ENCODE peak calls at places on chromosomes 2 and 18, in six cellular contexts. R is endodermal cell, C is body of pancreas, U is right atrium auricular region, S is IMR-90, G is hepatocyte. V is an unnamed sample. For H3K27me3, the result is how much of the 10 kb centered on the place peaks cover.

GRCh38 chr2:207831569-207832248 is 62.0 kb upstream of the FZD5 start:
- DNase-seq in R (peak), C (no peak), U (no peak), S (no peak), G (no peak), V (no peak)

GRCh38 chr2:30336978-30337841 is 105.9 kb downstream of the LBH start:
- DNase-seq in R (no peak), C (no peak), U (no peak), S (peak), G (no peak), V (no peak)

GRCh38 chr2:73716518-73717250 is 20.5 kb downstream of the TPRKB start:
- DNase-seq in R (no peak), C (no peak), U (no peak), S (peak), G (no peak), V (no peak)

GRCh38 chr18:45863469-45863868 is 38.0 kb downstream of the SIGLEC15 start:
- DNase-seq in R (no peak), C (no peak), U (no peak), S (peak), G (no peak), V (no peak)

GRCh38 chr2:120175000-120175581 is 48.1 kb downstream of the TMEM185B start:
- DNase-seq in R (no peak), C (peak), U (no peak), S (peak), G (peak), V (peak)

GRCh38 chr18:59032308-59032707 is 107.4 kb upstream of the SEC11C start:
- DNase-seq in R (peak), C (no peak), U (no peak), S (no peak), G (no peak), V (no peak)

GRCh38 chr2:120820885-120821279 is 85.2 kb downstream of the GLI2 start:
- DNase-seq in R (peak), C (no peak), U (no peak), S (peak), G (peak), V (peak)

GRCh38 chr2:233448220-233448559 is 93.9 kb downstream of the DGKD start:
- DNase-seq in R (peak), C (no peak), U (no peak), S (no peak), G (no peak), V (peak)

GRCh38 chr2:196293751-196294486 is 122.5 kb upstream of the STK17B start:
- DNase-seq in R (no peak), C (no peak), U (no peak), S (peak), G (peak), V (no peak)

DNA sequence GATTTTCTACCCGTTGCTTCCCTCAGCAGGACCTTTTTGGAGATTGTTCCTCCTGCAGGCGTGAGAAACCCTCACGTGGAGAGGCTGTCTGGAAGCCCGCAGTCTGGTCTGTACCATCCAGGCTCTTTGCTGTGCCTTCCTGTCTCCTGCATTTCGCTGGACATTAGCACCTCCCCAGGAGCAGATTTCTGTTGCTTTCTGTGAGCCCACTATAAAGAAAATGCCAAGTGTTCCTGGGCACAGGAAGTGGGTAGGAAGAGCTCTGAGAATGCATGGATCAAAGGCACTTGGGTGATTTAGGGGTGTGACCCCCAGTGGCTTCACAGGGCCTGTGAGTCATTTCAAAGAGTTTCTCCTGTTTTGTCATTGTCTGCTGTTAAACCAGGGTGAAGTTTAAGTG is 27.3 kb downstream of the SPTBN1 start:
- DNase-seq in R (peak), C (no peak), U (no peak), S (no peak), G (no peak), V (no peak)
- H3K27ac ChIP-seq in R (peak), C (no peak), U (peak), S (peak), G (no peak), V (peak)

GRCh38 chr2:223841436-223842180 is 4.2 kb upstream of the AP1S3 start:
- DNase-seq in R (no peak), C (no peak), U (no peak), S (no peak), G (no peak), V (no peak)

GRCh38 chr2:223834431-223834830 is 3.0 kb downstream of the AP1S3 start:
- DNase-seq in R (no peak), C (no peak), U (no peak), S (no peak), G (no peak), V (no peak)

GRCh38 chr2:223835701-223836532 is 1.5 kb downstream of the AP1S3 start:
- DNase-seq in R (no peak), C (no peak), U (no peak), S (no peak), G (peak), V (no peak)

GRCh38 chr2:223837290-223838061 is at the start of gene AP1S3:
- DNase-seq in R (peak), C (peak), U (no peak), S (peak), G (peak), V (peak)
- TF ChIP-seq CTCF in R (no peak), C (no peak), U (peak), S (peak), G (peak), V (no peak)

GRCh38 chr18:57088883-57089282 is 58.0 kb upstream of the BOD1L2 start:
- DNase-seq in R (no peak), C (no peak), U (no peak), S (no peak), G (no peak), V (no peak)
- H3K27me3 ChIP-seq in R (under half), C (under half), U (under half), S (under half), G (under half), V (under half)

GRCh38 chr2:84879595-84880394 is 1.1 kb downstream of the TRABD2A start:
- DNase-seq in R (peak), C (no peak), U (peak), S (no peak), G (peak), V (no peak)
- H3K27ac ChIP-seq in R (no peak), C (no peak), U (no peak), S (peak), G (no peak), V (no peak)

GRCh38 chr2:238521002-238521401 is 94.3 kb downstream of the ASB1 start:
- DNase-seq in R (no peak), C (no peak), U (no peak), S (no peak), G (no peak), V (no peak)

GRCh38 chr2:238521870-238522269 is 95.1 kb downstream of the ASB1 start:
- DNase-seq in R (no peak), C (no peak), U (no peak), S (no peak), G (no peak), V (no peak)

GRCh38 chr2:238525990-238526389 is 99.3 kb downstream of the ASB1 start:
- DNase-seq in R (no peak), C (no peak), U (no peak), S (no peak), G (no peak), V (no peak)

GRCh38 chr2:238524584-238524983 is 97.9 kb downstream of the ASB1 start:
- DNase-seq in R (no peak), C (no peak), U (no peak), S (no peak), G (no peak), V (no peak)

DNA sequence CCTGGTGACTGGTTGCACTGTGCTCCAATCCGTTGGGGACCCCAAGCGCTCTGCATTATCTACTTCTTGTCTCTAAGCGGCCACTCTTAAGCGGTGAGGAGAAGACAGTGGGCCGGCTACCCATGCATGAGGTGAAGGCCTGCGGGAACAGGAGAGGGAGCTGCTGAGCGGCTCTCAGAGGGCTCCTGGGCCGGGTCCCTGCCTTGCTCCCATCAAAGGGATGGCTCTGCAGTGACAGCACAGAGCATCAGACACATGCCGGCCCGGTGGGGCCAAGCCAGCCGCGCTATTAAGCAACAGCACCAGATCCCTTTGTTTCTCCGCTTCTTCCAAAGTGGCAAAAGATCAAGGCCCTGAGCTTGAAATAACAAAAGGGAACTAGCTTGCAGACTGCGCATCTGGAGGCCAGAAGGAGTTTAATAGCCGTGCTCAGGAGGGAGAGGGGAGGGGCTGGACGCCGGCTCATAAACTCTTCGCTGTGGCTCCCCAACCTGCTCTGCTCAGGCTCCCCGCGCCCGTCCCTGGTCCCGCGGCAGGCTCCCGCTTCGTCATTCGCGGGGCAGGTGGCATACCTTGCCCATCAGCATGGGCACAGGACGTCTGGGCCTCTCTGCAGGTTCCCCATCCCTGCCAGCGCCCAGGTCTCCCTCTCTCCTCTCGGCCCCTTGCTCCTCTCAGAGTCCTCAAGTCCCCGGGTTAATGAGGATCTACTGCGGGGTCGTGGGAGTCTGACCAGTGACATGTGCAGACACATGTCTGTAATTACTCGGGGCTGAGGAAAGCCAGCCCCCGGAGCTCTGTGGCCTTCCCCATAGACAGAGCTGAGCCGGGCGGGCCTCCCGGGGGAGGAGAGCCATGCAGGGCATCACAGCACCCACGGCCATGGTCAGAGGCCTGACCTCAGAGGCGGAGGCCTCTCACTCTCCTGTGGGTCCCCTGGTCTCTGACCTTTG is 96.7 kb downstream of the ASB1 start:
- DNase-seq in R (peak), C (peak), U (no peak), S (peak), G (peak), V (no peak)
- TF ChIP-seq CTCF in R (peak), C (no peak), U (peak), S (no peak), G (peak), V (peak)

GRCh38 chr2:206263959-206264603 is 10.4 kb upstream of the ZDBF2 start:
- DNase-seq in R (no peak), C (no peak), U (no peak), S (no peak), G (no peak), V (no peak)
- H3K27me3 ChIP-seq in R (under half), C (under half), U (under half), S (half or more), G (half or more), V (half or more)

DNA sequence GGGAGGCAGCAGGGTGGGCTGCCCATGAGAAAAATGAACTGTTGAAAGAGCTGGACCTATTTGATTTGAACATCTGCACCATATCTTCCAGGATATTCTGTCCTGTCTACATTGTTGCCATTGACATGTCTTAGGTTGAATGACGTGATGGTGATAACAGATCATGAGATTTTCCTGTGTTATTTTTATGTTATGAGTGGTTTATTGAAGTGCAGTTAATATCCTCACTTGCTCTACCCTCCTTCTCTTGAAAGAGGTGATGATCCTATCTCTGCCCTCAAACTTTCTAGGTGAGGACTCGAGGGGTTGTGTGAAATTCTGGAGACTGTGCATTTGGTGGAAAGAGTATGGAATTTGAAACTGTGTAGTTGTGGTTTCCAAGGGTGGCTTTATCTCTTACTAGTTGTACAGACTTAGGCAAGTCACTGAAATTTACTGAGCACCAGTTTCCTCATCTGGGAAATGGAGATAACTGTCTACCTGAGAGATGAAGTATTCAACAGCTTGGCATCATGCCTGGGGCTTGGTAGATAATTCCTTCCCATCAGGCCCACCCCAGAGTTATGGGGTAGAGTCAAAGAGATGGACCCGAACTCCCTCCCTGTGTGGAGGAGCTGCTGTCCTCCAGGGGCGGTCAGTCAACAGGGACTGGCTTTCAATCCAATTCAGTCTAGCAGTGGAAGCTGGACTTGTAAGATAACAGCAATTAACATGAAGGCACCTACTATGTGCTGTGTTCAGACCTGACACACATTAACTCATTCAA is 431.7 kb downstream of the LPIN1 start:
- DNase-seq in R (no peak), C (no peak), U (no peak), S (no peak), G (no peak), V (no peak)
- H3K27ac ChIP-seq in R (no peak), C (no peak), U (no peak), S (no peak), G (no peak), V (no peak)

GRCh38 chr2:134462275-134462674 is 208.4 kb downstream of the MGAT5 start:
- DNase-seq in R (no peak), C (no peak), U (no peak), S (no peak), G (no peak), V (no peak)

GRCh38 chr2:134461511-134461910 is 207.6 kb downstream of the MGAT5 start:
- DNase-seq in R (peak), C (no peak), U (no peak), S (peak), G (no peak), V (no peak)

GRCh38 chr2:134459706-134460406 is 206.0 kb downstream of the MGAT5 start:
- DNase-seq in R (no peak), C (no peak), U (no peak), S (no peak), G (no peak), V (no peak)

GRCh38 chr2:134458950-134459349 is 205.1 kb downstream of the MGAT5 start:
- DNase-seq in R (peak), C (no peak), U (no peak), S (no peak), G (no peak), V (no peak)

DNA sequence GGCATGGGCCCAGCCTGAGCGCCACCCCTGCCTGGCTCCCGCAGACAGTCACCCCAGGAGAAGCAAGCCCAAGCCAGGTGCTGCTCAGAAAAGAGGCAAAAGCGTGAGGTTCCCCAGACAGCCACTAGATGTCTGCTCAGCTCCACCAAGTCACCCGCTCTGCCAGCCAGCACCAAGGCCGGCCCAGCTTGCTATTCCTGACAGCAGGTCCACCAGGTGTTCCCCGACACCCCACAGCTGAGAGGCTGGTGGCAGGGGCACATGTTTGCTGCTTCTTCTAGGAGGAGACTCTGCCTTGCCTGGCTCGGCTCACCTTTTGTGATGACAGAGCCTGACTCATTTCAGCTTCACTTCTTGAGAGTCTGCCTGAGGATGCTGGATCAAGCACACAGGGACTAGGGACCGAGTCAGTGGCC is 206.7 kb downstream of the MGAT5 start:
- DNase-seq in R (peak), C (peak), U (no peak), S (peak), G (peak), V (peak)
- TF ChIP-seq CTCF in R (peak), C (peak), U (peak), S (peak), G (peak), V (peak)

GRCh38 chr2:186977433-186978045 is 128.6 kb upstream of the ZSWIM2 start:
- DNase-seq in R (no peak), C (no peak), U (no peak), S (no peak), G (no peak), V (no peak)

GRCh38 chr2:186976329-186976728 is 127.4 kb upstream of the ZSWIM2 start:
- DNase-seq in R (no peak), C (no peak), U (no peak), S (no peak), G (no peak), V (no peak)

GRCh38 chr2:186968277-186968676 is 119.3 kb upstream of the ZSWIM2 start:
- DNase-seq in R (peak), C (no peak), U (no peak), S (no peak), G (no peak), V (peak)

GRCh38 chr2:186972281-186972970 is 123.5 kb upstream of the ZSWIM2 start:
- DNase-seq in R (no peak), C (no peak), U (no peak), S (no peak), G (no peak), V (no peak)
- H3K27me3 ChIP-seq in R (under half), C (under half), U (under half), S (under half), G (under half), V (under half)

DNA sequence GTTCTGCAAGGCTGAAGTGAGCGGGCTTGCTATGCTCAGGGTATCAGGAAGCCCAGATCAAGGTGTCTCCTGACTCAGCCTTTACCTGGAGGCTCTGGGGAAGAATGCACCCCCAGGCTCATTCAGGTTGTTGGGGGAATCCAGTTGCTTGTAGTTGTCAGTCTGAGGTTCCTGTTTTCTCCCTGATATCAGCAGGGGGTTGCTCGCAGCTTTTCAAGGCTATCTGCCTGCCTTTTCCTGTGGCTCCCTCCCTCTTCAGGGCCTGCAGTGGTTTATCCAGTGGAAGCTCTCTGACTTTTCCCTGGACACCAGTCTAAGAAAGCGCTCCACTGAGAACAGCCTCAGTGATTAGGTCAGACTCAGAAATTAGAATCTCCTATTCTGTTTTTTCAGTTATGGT is 116.6 kb downstream of the PTPRM start:
- DNase-seq in R (peak), C (no peak), U (no peak), S (no peak), G (no peak), V (no peak)
- H3K27ac ChIP-seq in R (no peak), C (no peak), U (no peak), S (no peak), G (no peak), V (no peak)